ENCODE peak calls at places on chromosomes 3 and 15, in ten cellular contexts. W is HFF-Myc, O is OCI-LY7, I is brain microvascular endothelial cell, X is Peyer's patch, S is ovary, G is astrocyte of the cerebellum, D is stomach, V is foreskin fibroblast, E is AG04449. R is an unnamed sample.

GRCh38 chr3:194800014-194800413 is 114.3 kb downstream of the FAM43A start:
- DNase-seq in G (no peak), O (no peak), S (no peak), I (no peak), X (no peak), V (no peak), D (no peak), W (no peak), E (no peak), R (no peak)

GRCh38 chr15:59410448-59410896 is 27.5 kb upstream of the FAM81A start:
- DNase-seq in G (no peak), I (no peak), E (no peak), W (no peak), V (no peak), X (no peak), S (no peak), D (peak), O (peak), R (no peak)

GRCh38 chr15:101536166-101536874 is 46.8 kb upstream of the PCSK6 start:
- DNase-seq in G (no peak), W (no peak), E (no peak), X (no peak), V (no peak), S (no peak), O (no peak), I (no peak), D (no peak), R (no peak)

GRCh38 chr15:90394702-90395442 is 6.8 kb downstream of the IQGAP1 start:
- DNase-seq in D (no peak), X (no peak), G (no peak), O (no peak), S (no peak), W (no peak), E (no peak), V (no peak), I (no peak), R (no peak)

GRCh38 chr3:43686333-43686699 is 4.4 kb upstream of the ABHD5 start:
- DNase-seq in O (no peak), X (no peak), E (no peak), G (no peak), W (no peak), S (no peak), D (no peak), I (no peak), V (no peak), R (no peak)

GRCh38 chr15:67065531-67066005 is at the start of gene SMAD3:
- DNase-seq in W (no peak), G (peak), V (peak), E (peak), O (peak), I (peak), D (peak), X (peak), S (peak), R (peak)

GRCh38 chr15:57156210-57156887 is 220.0 kb upstream of the CGNL1 start:
- DNase-seq in X (no peak), O (no peak), W (no peak), D (no peak), I (no peak), E (no peak), G (no peak), V (no peak), S (no peak), R (no peak)

GRCh38 chr15:70050970-70051369 is 46.7 kb downstream of the TLE3 start:
- DNase-seq in X (no peak), I (no peak), S (no peak), G (no peak), D (no peak), W (no peak), O (no peak), V (no peak), E (no peak), R (no peak)

GRCh38 chr15:29289179-29289578 is 19.6 kb upstream of the NSMCE3 start:
- DNase-seq in W (no peak), S (no peak), I (no peak), G (no peak), D (no peak), O (no peak), E (no peak), X (no peak), V (no peak), R (no peak)

GRCh38 chr3:60839242-60839641 is 412.0 kb downstream of the FHIT start:
- DNase-seq in I (peak), W (no peak), D (no peak), X (no peak), V (no peak), S (no peak), E (no peak), G (no peak), O (no peak), R (no peak)

GRCh38 chr15:78449220-78449999 is 11.4 kb downstream of the IREB2 start:
- DNase-seq in W (no peak), I (no peak), V (no peak), X (no peak), E (no peak), D (no peak), G (no peak), S (no peak), O (no peak), R (no peak)

GRCh38 chr3:133400006-133400515 is at the start of gene BFSP2:
- DNase-seq in S (no peak), O (no peak), X (no peak), W (no peak), D (no peak), G (no peak), I (no peak), V (no peak), E (no peak), R (no peak)

GRCh38 chr15:70427120-70427519 is 329.4 kb upstream of the TLE3 start:
- DNase-seq in X (no peak), I (no peak), S (no peak), V (no peak), W (no peak), D (no peak), O (no peak), E (no peak), G (no peak), R (no peak)

GRCh38 chr3:56788506-56788905 is 13.2 kb downstream of the ARHGEF3 start:
- DNase-seq in S (no peak), V (no peak), O (no peak), D (no peak), E (no peak), G (no peak), W (no peak), X (no peak), I (no peak), R (no peak)

GRCh38 chr3:136862953-136863352 is 945 bp downstream of the NCK1 start:
- DNase-seq in I (no peak), O (no peak), V (no peak), E (no peak), X (no peak), G (no peak), S (no peak), D (no peak), W (no peak), R (no peak)

GRCh38 chr3:183085634-183086390 is 13.5 kb downstream of the MCCC1 start:
- DNase-seq in O (peak), S (no peak), I (peak), W (no peak), G (no peak), V (no peak), X (no peak), D (no peak), E (peak), R (no peak)
- TF ChIP-seq CTCF in O (peak), S (no peak), I (peak), W (peak), G (peak), V (peak), X (no peak), D (no peak), E (peak), R (peak)

DNA sequence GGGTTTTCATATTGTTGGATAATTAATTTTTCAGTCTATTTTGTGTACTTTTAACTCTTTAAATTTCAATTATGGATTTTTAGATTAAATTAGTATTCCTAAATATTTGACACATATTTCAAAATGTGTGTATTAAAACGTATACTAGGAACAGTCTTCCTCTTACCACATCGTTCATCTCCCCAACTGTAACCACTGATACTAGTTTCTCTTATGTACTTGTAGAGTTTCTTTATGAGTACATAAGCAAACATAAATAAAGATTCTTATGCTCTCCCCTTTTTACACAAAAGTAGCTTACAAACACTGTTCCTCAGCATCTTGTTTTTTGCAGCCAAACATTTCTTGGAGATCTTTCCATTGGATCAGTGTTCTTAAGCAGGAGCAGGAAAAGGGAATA is 45.9 kb downstream of the CMSS1 start:
- DNase-seq in E (no peak), G (no peak), O (no peak), W (no peak), X (no peak), S (no peak), V (no peak), I (no peak), D (no peak), R (no peak)
- H3K4me3 ChIP-seq in E (no peak), G (no peak), O (no peak), W (no peak), X (no peak), S (no peak), V (no peak), I (no peak), D (no peak), R (no peak)

GRCh38 chr3:186464424-186465093 is 79.6 kb downstream of the CRYGS start:
- DNase-seq in W (no peak), X (no peak), G (no peak), V (no peak), O (peak), E (no peak), S (no peak), I (no peak), D (no peak), R (no peak)
- TF ChIP-seq CTCF in W (no peak), X (no peak), G (no peak), V (no peak), O (peak), E (no peak), S (no peak), I (peak), D (no peak), R (no peak)

GRCh38 chr3:48468329-48468731 is 21.8 kb downstream of the ATRIP start:
- DNase-seq in V (no peak), O (no peak), I (no peak), W (no peak), S (no peak), D (peak), G (no peak), E (no peak), X (no peak), R (no peak)

GRCh38 chr3:48466386-48467109 is 20.0 kb downstream of the ATRIP start:
- DNase-seq in I (no peak), O (peak), E (no peak), G (no peak), S (peak), D (peak), X (no peak), W (no peak), V (no peak), R (no peak)

GRCh38 chr3:48465531-48466378 is 19.2 kb downstream of the ATRIP start:
- DNase-seq in D (peak), X (peak), V (peak), E (peak), I (peak), O (peak), W (peak), S (peak), G (peak), R (peak)

GRCh38 chr3:48467473-48468267 is 21.1 kb downstream of the ATRIP start:
- DNase-seq in I (no peak), O (no peak), S (no peak), E (no peak), D (no peak), V (no peak), W (no peak), G (no peak), X (no peak), R (no peak)

GRCh38 chr3:48467110-48467454 is 20.5 kb downstream of the ATRIP start:
- DNase-seq in S (no peak), I (no peak), E (no peak), O (no peak), G (no peak), V (no peak), W (no peak), X (no peak), D (no peak), R (no peak)
- H3K4me3 ChIP-seq in S (peak), I (peak), E (peak), O (peak), G (peak), V (peak), W (peak), X (peak), D (peak), R (peak)

GRCh38 chr3:107260221-107260620 is 117.0 kb upstream of the CCDC54 start:
- DNase-seq in W (no peak), S (no peak), E (no peak), V (no peak), G (no peak), I (no peak), X (no peak), O (no peak), D (no peak), R (no peak)
- TF ChIP-seq CTCF in W (no peak), S (no peak), E (no peak), V (no peak), G (no peak), I (no peak), X (no peak), O (no peak), D (no peak), R (no peak)

GRCh38 chr3:32841875-32842505 is 24.2 kb downstream of the TRIM71 start:
- DNase-seq in D (no peak), O (no peak), X (no peak), S (no peak), I (peak), E (no peak), V (no peak), G (no peak), W (no peak), R (no peak)

GRCh38 chr3:32837789-32838188 is 20.0 kb downstream of the TRIM71 start:
- DNase-seq in E (no peak), I (no peak), X (no peak), S (no peak), D (no peak), V (no peak), O (no peak), W (no peak), G (no peak), R (no peak)

GRCh38 chr3:32840086-32840841 is 22.5 kb downstream of the TRIM71 start:
- DNase-seq in O (no peak), G (no peak), V (no peak), W (no peak), S (no peak), I (no peak), D (no peak), E (no peak), X (no peak), R (no peak)

GRCh38 chr3:32841341-32841740 is 23.5 kb downstream of the TRIM71 start:
- DNase-seq in D (no peak), I (no peak), X (no peak), G (no peak), E (no peak), S (no peak), W (no peak), O (no peak), V (no peak), R (no peak)

GRCh38 chr3:32839714-32840085 is 21.9 kb downstream of the TRIM71 start:
- DNase-seq in W (no peak), S (no peak), D (no peak), O (no peak), G (no peak), E (no peak), I (no peak), V (no peak), X (no peak), R (no peak)
- H3K4me3 ChIP-seq in W (no peak), S (no peak), D (no peak), O (no peak), G (no peak), E (no peak), I (no peak), V (no peak), X (no peak), R (no peak)

DNA sequence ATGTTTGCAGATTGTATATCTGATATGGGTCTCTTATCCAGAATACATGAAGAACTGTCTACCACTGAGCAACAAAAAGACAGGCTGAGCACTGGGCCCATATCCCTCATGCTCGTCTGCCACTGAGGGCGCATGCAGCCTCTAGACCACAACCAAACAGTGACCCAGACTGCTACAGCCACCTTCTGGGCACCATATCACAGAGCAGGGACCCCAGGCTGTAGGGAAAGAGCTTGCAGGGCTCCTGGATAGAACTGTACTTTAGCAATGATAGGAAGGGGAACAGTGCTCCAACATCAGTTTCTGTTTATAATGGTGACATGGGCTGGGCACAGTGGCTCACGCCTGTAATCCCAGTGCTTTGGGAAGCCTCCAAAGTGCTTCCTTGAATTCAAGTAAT is 40.2 kb upstream of the TMEM87A start:
- DNase-seq in I (no peak), D (no peak), E (no peak), W (no peak), X (no peak), O (peak), G (no peak), S (no peak), V (no peak), R (no peak)
- TF ChIP-seq CTCF in I (no peak), D (no peak), E (no peak), W (no peak), X (no peak), O (no peak), G (no peak), S (no peak), V (no peak), R (no peak)